ENCODE peak calls at places on chromosome 11, in five cellular contexts. F is kidney epithelial cell, U is heart right ventricle, T is H1, C is stomach. X is an unnamed sample.
A peak's percentile ranks its signal among the peaks of the same experiment; 100 is the strongest.

GRCh38 chr11:7527029-7527428 is 13.2 kb downstream of the PPFIBP2 start:
- DNase-seq in U (no peak), C (no peak), T (no peak), F (no peak), X (no peak)

GRCh38 chr11:69337211-69337721 is 43.3 kb downstream of the MYEOV start:
- DNase-seq in C (peak; percentile 63), U (no peak), F (no peak), T (no peak), X (no peak)

GRCh38 chr11:18727499-18728236 is 1.7 kb upstream of the IGSF22 start:
- DNase-seq in T (peak; percentile 85), F (no peak), C (no peak), U (peak; percentile 31), X (no peak)

GRCh38 chr11:123173040-123173855 is 21.8 kb downstream of the CLMP start:
- DNase-seq in T (no peak), C (no peak), F (peak; percentile 93), U (no peak), X (peak; percentile 76)

GRCh38 chr11:125075242-125075625 is 12.1 kb downstream of the SLC37A2 start:
- DNase-seq in U (no peak), C (no peak), F (no peak), T (no peak), X (no peak)

GRCh38 chr11:36492724-36493304 is 17.3 kb downstream of the TRAF6 start:
- DNase-seq in F (no peak), C (no peak), U (peak; percentile 27), T (no peak), X (no peak)

GRCh38 chr11:120013325-120014250 is 124.3 kb downstream of the TRIM29 start:
- DNase-seq in U (peak; percentile 42), T (peak; percentile 89), C (peak; percentile 73), F (no peak), X (no peak)

GRCh38 chr11:6931146-6931713 is 5.0 kb downstream of the ZNF215 start:
- DNase-seq in C (no peak), U (no peak), T (no peak), F (no peak), X (no peak)

GRCh38 chr11:37948258-37948657 is 1350.2 kb upstream of the RAG2 start:
- DNase-seq in C (no peak), T (no peak), F (no peak), U (no peak), X (no peak)

GRCh38 chr11:29161216-29161615 is 855.6 kb downstream of the KCNA4 start:
- DNase-seq in T (no peak), U (no peak), C (no peak), F (no peak), X (peak; percentile 59)

GRCh38 chr11:313787-314547 is at the start of gene IFITM1:
- DNase-seq in F (peak; percentile 57), C (no peak), T (peak; percentile 57), U (peak; percentile 65), X (no peak)

GRCh38 chr11:21472256-21472655 is 720.6 kb upstream of the ANO5 start:
- DNase-seq in C (no peak), U (no peak), T (no peak), F (peak; percentile 51), X (peak; percentile 56)

GRCh38 chr11:95925011-95925410 is 1.1 kb upstream of the MTMR2 start:
- DNase-seq in U (no peak), C (no peak), F (no peak), T (no peak), X (no peak)

GRCh38 chr11:78643676-78644056 is 69.0 kb upstream of the NARS2 start:
- DNase-seq in C (no peak), T (no peak), F (no peak), U (no peak), X (no peak)

GRCh38 chr11:3197044-3197715 is 21.4 kb downstream of the MRGPRG start:
- DNase-seq in F (no peak), C (peak; percentile 17), T (no peak), U (no peak), X (no peak)

GRCh38 chr11:3194016-3194816 is 24.4 kb downstream of the MRGPRG start:
- DNase-seq in U (no peak), C (peak; percentile 16), F (no peak), T (peak; percentile 45), X (no peak)

GRCh38 chr11:3193373-3194015 is 25.1 kb downstream of the MRGPRG start:
- DNase-seq in U (no peak), C (peak; percentile 22), T (peak; percentile 47), F (no peak), X (no peak)

GRCh38 chr11:3196161-3197043 is 22.2 kb downstream of the MRGPRG start:
- DNase-seq in F (no peak), C (peak; percentile 20), T (peak; percentile 48), U (no peak), X (no peak)

DNA sequence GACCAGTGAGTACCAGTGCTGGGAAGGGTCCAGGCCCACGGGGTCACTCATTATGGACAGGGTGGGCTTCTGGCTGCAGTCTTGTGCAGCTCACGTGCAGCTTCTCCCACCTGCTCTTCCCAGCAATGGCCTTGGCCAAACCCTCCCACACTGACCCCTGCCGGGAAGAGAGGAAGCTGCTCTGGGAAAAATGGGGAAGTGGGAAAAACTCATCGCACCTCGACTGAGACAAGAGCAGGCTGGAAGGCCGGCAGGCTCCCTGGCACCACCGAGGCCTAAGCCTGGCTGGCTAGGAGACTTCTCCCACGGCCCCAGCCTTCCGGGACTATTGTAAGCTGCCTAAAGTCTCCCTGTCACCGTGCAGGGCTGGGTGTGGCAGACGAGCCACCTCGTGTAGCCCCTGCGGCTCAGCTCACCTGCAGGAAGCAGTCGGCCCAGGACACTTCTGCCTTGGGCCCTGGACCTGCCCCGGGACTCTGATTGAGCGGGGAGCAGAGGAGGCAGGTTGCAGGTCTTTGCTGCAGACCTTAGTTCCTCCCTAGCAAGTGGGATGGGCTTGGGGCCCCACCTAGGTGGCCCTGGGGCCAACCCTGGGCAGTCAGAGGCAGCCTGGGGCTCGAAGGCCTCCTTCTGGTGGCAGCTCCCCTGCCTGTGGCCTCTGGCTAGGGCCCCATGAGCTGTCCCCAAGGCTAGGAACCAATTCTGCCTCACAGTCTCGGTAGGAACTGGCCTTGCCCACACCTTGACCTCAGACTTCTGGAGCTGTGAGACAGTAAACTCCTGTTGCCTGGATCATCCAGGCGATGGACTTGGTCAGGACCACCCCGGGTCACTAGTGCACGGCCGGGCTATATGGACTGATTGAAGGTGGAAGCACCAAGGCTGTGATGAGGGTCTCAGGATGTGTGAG is 23.1 kb downstream of the MRGPRG start:
- DNase-seq in U (no peak), T (peak; percentile 47), F (no peak), C (no peak), X (no peak)
- TF ChIP-seq CTCF in U (peak; percentile 12), T (no peak), F (peak; percentile 55), C (peak; percentile 14), X (peak; percentile 57)

GRCh38 chr11:10752061-10752460 is 1.0 kb downstream of the CTR9 start:
- DNase-seq in C (no peak), T (no peak), U (no peak), F (no peak), X (no peak)

GRCh38 chr11:10751581-10751940 is 515 bp downstream of the CTR9 start:
- DNase-seq in T (no peak), U (no peak), F (no peak), C (no peak), X (no peak)

GRCh38 chr11:10749476-10749875 is 1.6 kb upstream of the CTR9 start:
- DNase-seq in C (no peak), T (no peak), F (no peak), U (no peak), X (no peak)

GRCh38 chr11:10752486-10752885 is 1.4 kb downstream of the CTR9 start:
- DNase-seq in C (no peak), T (no peak), F (no peak), U (no peak), X (no peak)

GRCh38 chr11:10750838-10751580 is at the start of gene CTR9:
- DNase-seq in F (peak; percentile 71), C (peak; percentile 94), T (peak; percentile 95), U (peak; percentile 95), X (peak; percentile 71)
- H3K4me3 ChIP-seq in F (peak within 1 kb of the TSS; percentile 74), C (peak within 1 kb of the TSS; percentile 68), T (peak within 1 kb of the TSS; percentile 91), U (peak within 1 kb of the TSS; percentile 90), X (peak within 1 kb of the TSS; percentile 80)

DNA sequence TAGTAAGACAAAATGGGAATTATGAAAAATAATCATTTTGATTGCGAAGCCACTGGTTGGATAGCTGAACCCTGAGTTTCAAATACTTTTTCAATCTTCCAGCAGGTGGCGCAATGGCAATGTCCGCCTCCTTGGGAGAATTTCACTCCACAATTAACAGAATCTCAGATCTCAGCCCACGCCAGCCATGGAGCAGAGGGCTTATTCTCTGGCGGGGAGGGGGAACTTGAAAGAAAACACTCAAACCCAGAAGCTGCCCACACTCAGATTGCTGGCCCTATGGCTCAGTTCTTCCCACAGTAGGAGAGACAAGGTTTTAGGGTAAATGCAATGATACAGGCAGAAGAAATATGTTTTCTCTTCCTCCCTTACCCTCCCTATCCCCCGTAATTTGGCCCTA is 38.7 kb upstream of the RCN1 start:
- DNase-seq in T (peak; percentile 73), U (peak; percentile 60), F (no peak), C (peak; percentile 62), X (no peak)
- TF ChIP-seq CTCF in T (peak; percentile 21), U (peak; percentile 82), F (peak; percentile 61), C (peak; percentile 72), X (peak; percentile 72)

DNA sequence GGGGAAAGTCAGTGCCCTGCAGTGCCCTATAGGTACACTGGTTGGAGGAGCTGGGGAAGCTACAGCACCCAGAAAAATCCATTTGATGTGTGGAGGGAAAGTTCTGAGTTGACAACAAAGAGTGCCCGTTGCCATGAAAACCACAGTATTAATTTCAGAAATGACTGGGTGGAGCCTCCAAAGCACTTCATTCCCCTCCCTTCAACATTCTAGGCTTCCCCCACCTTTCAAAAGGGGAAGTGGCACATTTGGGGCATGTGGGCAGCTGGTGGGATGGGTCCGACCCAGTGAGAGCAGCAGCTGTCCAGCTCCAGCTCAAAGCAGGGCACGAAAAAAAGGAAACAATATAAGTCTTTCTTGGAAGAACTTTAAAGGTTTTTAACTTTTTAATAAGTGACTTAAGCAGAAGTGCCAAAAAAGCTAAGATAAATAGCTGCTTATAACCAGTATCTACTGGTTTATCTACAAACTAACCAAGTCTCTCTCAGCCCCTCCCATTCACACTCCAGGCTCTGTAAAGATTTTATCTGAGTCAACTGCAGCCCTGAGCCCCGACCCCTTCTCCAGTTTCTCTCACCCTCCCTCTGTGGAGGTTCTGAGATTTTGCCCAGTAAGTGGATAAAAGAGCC is 9.0 kb upstream of the AHNAK start:
- DNase-seq in T (no peak), F (no peak), C (no peak), U (no peak), X (no peak)
- H3K4me3 ChIP-seq in T (no peak overlapping the region), F (no peak overlapping the region), C (peak overlapping the region; percentile 8), U (no peak overlapping the region), X (peak overlapping the region; percentile 12)

GRCh38 chr11:128026596-128026995 is 560.8 kb downstream of the ETS1 start:
- DNase-seq in F (peak; percentile 93), T (no peak), C (no peak), U (no peak), X (peak; percentile 88)
- TF ChIP-seq CTCF in F (no peak), T (no peak), C (no peak), U (no peak), X (no peak)

X was measured in retinal pigment epithelial cell.